ENCODE peak calls at places on chromosomes 12 and 14, in four cellular contexts. W is fibroblast of lung, D is SK-MEL-5, N is activated T-cell treated with anti-CD3 and anti-CD28 coated beads for 1 hour. T is an unnamed sample.

GRCh38 chr12:6076776-6077700 is 47.4 kb downstream of the VWF start:
- DNase-seq in D (no peak), N (no peak), W (no peak), T (no peak)

GRCh38 chr12:56628671-56629458 is 1.3 kb downstream of the BAZ2A start:
- DNase-seq in D (peak), W (peak), N (peak), T (peak)

GRCh38 chr12:20011200-20011599 is 357.1 kb upstream of the PDE3A start:
- DNase-seq in N (no peak), D (no peak), W (no peak), T (no peak)

GRCh38 chr14:81200041-81200440 is 20.7 kb downstream of the GTF2A1 start:
- DNase-seq in W (no peak), N (no peak), D (no peak), T (no peak)

GRCh38 chr14:22432348-22432976 is 156.6 kb downstream of the DAD1 start:
- DNase-seq in D (peak), W (peak), N (no peak), T (peak)

GRCh38 chr12:111074559-111074958 is 154.2 kb upstream of the MYL2 start:
- DNase-seq in W (no peak), D (no peak), N (no peak), T (no peak)

GRCh38 chr12:122382919-122383350 is 39.5 kb downstream of the CLIP1 start:
- DNase-seq in W (no peak), D (no peak), N (no peak), T (no peak)

GRCh38 chr14:105974902-105975301 is 448.5 kb downstream of the TMEM121 start:
- DNase-seq in D (peak), W (no peak), N (peak), T (peak)

GRCh38 chr12:73815072-73815660 is 722.5 kb upstream of the ATXN7L3B start:
- DNase-seq in W (no peak), N (no peak), D (no peak), T (no peak)

GRCh38 chr14:101884537-101885253 is 79.7 kb upstream of the DYNC1H1 start:
- DNase-seq in W (no peak), D (no peak), N (no peak), T (no peak)

GRCh38 chr14:53516261-53516774 is 363.2 kb upstream of the DDHD1 start:
- DNase-seq in D (no peak), N (no peak), W (peak), T (no peak)

GRCh38 chr14:41607119-41607785 is 576 bp downstream of the LRFN5 start:
- DNase-seq in W (peak), N (no peak), D (no peak), T (no peak)

GRCh38 chr12:108136697-108137096 is 7.6 kb downstream of the WSCD2 start:
- DNase-seq in N (no peak), W (no peak), D (no peak), T (no peak)

GRCh38 chr12:117076410-117077372 is 22.5 kb downstream of the TESC start:
- DNase-seq in N (no peak), D (no peak), W (no peak), T (no peak)

GRCh38 chr12:124381454-124382207 is 86.7 kb downstream of the RFLNA start:
- DNase-seq in D (no peak), W (peak), N (no peak), T (no peak)

GRCh38 chr14:73239463-73240241 is 2.3 kb downstream of the PAPLN start:
- DNase-seq in N (no peak), D (no peak), W (peak), T (no peak)

GRCh38 chr12:100672075-100672592 is 98.7 kb downstream of the GAS2L3 start:
- DNase-seq in W (no peak), D (peak), N (peak), T (peak)

GRCh38 chr14:103315941-103316340 is 18.1 kb upstream of the EIF5 start:
- DNase-seq in N (no peak), D (no peak), W (no peak), T (no peak)

GRCh38 chr12:47200446-47200845 is 120.7 kb upstream of the AMIGO2 start:
- DNase-seq in N (no peak), W (no peak), D (no peak), T (no peak)

GRCh38 chr12:45660330-45660729 is 69.2 kb upstream of the ARID2 start:
- DNase-seq in N (no peak), W (peak), D (no peak), T (no peak)

GRCh38 chr14:92409069-92409468 is 86.1 kb downstream of the SLC24A4 start:
- DNase-seq in N (no peak), D (no peak), W (no peak), T (no peak)

GRCh38 chr14:63727736-63728728 is at the start of gene SGPP1:
- DNase-seq in D (peak), N (peak), W (peak), T (peak)

T was measured in GM12865.